ENCODE peak calls at places on chromosomes 7 and 10, in four cellular contexts. Y is lung, C is mammary epithelial cell, V is ascending aorta. R is an unnamed sample.
A peak's percentile ranks its signal among the peaks of the same experiment; 100 is the strongest.

GRCh38 chr7:22858640-22859561 is 36.3 kb upstream of the TOMM7 start:
- DNase-seq in Y (no peak), C (peak; percentile 98), V (peak; percentile 74), R (no peak)

GRCh38 chr7:44983742-44984477 is 5.1 kb upstream of the MYO1G start:
- DNase-seq in Y (no peak), C (no peak), V (no peak), R (no peak)

GRCh38 chr10:68871731-68872342 is 29.3 kb upstream of the DDX50 start:
- DNase-seq in Y (no peak), C (no peak), V (no peak), R (no peak)

GRCh38 chr7:139827042-139827441 is 2.0 kb upstream of the TBXAS1 start:
- DNase-seq in Y (no peak), C (no peak), V (no peak), R (no peak)

GRCh38 chr10:125757742-125758141 is 17.9 kb downstream of the MMP21 start:
- DNase-seq in Y (no peak), C (no peak), V (no peak), R (no peak)

GRCh38 chr7:1918063-1918645 is 248.1 kb downstream of the ELFN1 start:
- DNase-seq in Y (no peak), C (no peak), V (no peak), R (no peak)

GRCh38 chr7:130887182-130888016 is 153.4 kb upstream of the KLF14 start:
- DNase-seq in Y (no peak), C (peak; percentile 83), V (peak; percentile 64), R (no peak)

GRCh38 chr7:158885624-158886023 is 29.3 kb downstream of the DYNC2I1 start:
- DNase-seq in Y (no peak), C (no peak), V (no peak), R (no peak)

GRCh38 chr7:90661290-90662151 is 65.4 kb downstream of the CDK14 start:
- DNase-seq in Y (no peak), C (peak; percentile 53), V (no peak), R (no peak)

GRCh38 chr7:78020131-78020873 is 221.7 kb downstream of the PHTF2 start:
- DNase-seq in Y (peak; percentile 74), C (peak; percentile 60), V (peak; percentile 76), R (peak; percentile 63)

GRCh38 chr10:127881262-127881661 is 11.5 kb downstream of the CLRN3 start:
- DNase-seq in Y (peak; percentile 16), C (no peak), V (no peak), R (peak; percentile 77)

GRCh38 chr10:60753152-60753551 is 25.1 kb upstream of the CDK1 start:
- DNase-seq in Y (no peak), C (no peak), V (no peak), R (no peak)

GRCh38 chr7:24138366-24138765 is 145.6 kb upstream of the NPY start:
- DNase-seq in Y (no peak), C (no peak), V (no peak), R (no peak)

GRCh38 chr10:122463466-122464157 is 2.3 kb downstream of the HTRA1 start:
- DNase-seq in Y (no peak), C (no peak), V (peak; percentile 27), R (no peak)

GRCh38 chr7:143284591-143285453 is at the start of gene TMEM139:
- DNase-seq in Y (peak; percentile 63), C (no peak), V (no peak), R (peak; percentile 85)

GRCh38 chr7:157027568-157028527 is 17.4 kb upstream of the MNX1 start:
- DNase-seq in Y (no peak), C (peak; percentile 98), V (no peak), R (no peak)

GRCh38 chr10:7354330-7355047 is 56.3 kb downstream of the SFMBT2 start:
- DNase-seq in Y (no peak), C (peak; percentile 61), V (no peak), R (no peak)

DNA sequence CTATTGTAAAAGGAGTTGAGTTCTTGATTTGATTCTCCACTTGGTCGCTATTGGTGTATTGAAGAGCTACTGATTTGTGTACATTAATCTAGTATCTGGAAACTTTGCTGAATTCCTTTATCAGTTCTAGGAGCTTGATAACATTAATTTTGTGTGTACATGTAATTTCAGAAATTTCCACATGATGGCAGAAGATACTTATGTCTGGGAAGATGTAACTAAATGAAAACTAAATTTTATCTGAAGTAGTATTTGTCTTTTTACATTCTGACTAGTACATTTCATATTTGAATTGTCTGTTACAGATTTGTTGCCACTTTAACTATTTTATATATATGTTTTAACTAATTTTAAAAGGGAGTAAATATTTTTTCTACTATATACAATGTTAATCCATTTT is 27.6 kb downstream of the SDHAF3 start:
- DNase-seq in Y (no peak), C (peak; percentile 11), V (no peak), R (no peak)
- TF ChIP-seq CTCF in Y (peak; percentile 30), C (peak; percentile 50), V (no peak), R (peak; percentile 43)

DNA sequence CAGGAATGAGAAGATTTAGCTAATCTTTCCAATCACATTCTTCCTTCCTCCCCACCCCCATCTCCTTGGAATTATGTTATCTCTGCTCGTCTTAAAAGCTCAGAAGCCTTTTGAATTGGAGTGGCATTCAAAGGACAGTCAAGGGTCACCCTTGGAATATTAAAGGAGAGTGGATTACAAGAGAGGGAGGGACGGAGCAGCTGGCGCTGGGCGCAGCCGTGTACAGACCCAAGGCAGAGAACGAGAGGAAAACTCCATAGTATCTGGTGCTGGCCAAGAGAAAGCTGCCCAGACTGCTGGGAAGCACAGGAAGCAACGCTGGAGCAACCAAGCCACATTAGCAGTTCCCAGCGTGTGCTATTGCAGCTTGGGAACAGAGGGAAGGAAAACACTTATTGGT is 95.7 kb downstream of the POU6F2 start:
- DNase-seq in Y (no peak), C (no peak), V (no peak), R (no peak)
- H3K4me3 ChIP-seq in Y (no peak overlapping the region), C (no peak overlapping the region), V (no peak overlapping the region), R (no peak overlapping the region)

GRCh38 chr7:491958-492713 is 27.5 kb downstream of the PDGFA start:
- DNase-seq in Y (no peak), C (no peak), V (no peak), R (no peak)

GRCh38 chr7:491292-491957 is 28.2 kb downstream of the PDGFA start:
- DNase-seq in Y (no peak), C (no peak), V (no peak), R (no peak)

GRCh38 chr7:493661-494251 is 25.9 kb downstream of the PDGFA start:
- DNase-seq in Y (no peak), C (no peak), V (no peak), R (no peak)

GRCh38 chr7:494261-494687 is 25.4 kb downstream of the PDGFA start:
- DNase-seq in Y (no peak), C (no peak), V (no peak), R (no peak)

DNA sequence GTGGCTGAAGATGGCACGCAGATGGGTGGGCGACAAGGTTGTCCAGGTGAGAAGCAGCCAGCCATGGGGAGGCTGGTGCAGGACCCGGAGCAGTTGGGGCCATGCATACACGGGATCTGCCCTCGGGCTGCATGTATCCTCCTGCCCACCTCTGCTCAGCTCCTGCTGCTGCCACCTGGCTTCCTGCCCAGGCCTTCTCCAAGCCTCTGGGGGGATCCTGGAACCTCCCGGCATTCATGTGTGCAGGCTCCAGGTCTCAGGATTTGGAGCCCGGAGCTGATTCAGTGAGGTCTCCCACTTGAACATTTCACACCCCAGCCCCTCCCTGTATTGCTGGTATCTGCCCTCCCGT is 27.0 kb downstream of the PDGFA start:
- DNase-seq in Y (no peak), C (no peak), V (no peak), R (no peak)
- H3K4me1 ChIP-seq in Y (no peaks in the 10 kb centered on the region), C (peaks cover 42% of the 10 kb centered on the region), V (no peaks in the 10 kb centered on the region), R (no peaks in the 10 kb centered on the region)

GRCh38 chr7:64651632-64652165 is 14.2 kb upstream of the ZNF107 start:
- DNase-seq in Y (no peak), C (no peak), V (no peak), R (no peak)
- TF ChIP-seq CTCF in Y (no peak), C (no peak), V (no peak), R (no peak)

GRCh38 chr7:106216517-106217088 is 68.2 kb downstream of the NAMPT start:
- DNase-seq in Y (peak; percentile 62), C (peak; percentile 94), V (peak; percentile 87), R (peak; percentile 28)
- H3K4me3 ChIP-seq in Y (no peak overlapping the region), C (no peak overlapping the region), V (no peak overlapping the region), R (no peak overlapping the region)

GRCh38 chr10:95382174-95382573 is 91.4 kb upstream of the PDLIM1 start:
- DNase-seq in Y (no peak), C (no peak), V (no peak), R (no peak)
- H3K4me1 ChIP-seq in Y (no peaks in the 10 kb centered on the region), C (no peaks in the 10 kb centered on the region), V (peaks cover 28% of the 10 kb centered on the region), R (peaks cover 6% of the 10 kb centered on the region)

DNA sequence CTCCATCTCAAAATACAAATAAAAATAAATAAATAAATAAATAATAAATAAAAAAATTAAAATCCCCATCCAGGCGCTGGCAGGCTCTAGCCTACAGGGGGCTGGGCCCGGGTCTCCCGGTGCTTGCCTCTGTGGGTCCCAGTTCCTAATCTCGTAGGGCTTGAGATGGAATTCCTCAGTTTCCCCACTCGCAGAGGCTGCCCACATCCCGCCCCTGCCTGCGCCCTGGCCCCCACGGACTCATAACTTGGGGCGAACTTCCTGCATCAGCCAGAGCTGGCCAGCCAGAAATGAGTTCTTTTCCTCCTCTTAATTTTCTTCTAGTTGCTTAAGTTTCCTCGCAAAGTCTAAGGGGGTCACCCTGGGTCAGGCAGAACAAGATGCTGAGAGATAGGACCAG is 22.0 kb upstream of the SRRM3 start:
- DNase-seq in Y (no peak), C (no peak), V (no peak), R (no peak)
- TF ChIP-seq CTCF in Y (no peak), C (no peak), V (no peak), R (no peak)

GRCh38 chr7:150450491-150450992 is at the start of gene GIMAP8:
- DNase-seq in Y (peak; percentile 60), C (no peak), V (peak; percentile 76), R (peak; percentile 48)
- H3K4me3 ChIP-seq in Y (peak within 1 kb of the TSS; percentile 57), C (no peak within 1 kb of the TSS), V (no peak within 1 kb of the TSS), R (peak within 1 kb of the TSS; percentile 47)

GRCh38 chr7:37342170-37342569 is 106.5 kb downstream of the ELMO1 start:
- DNase-seq in Y (no peak), C (no peak), V (no peak), R (no peak)

GRCh38 chr7:37344886-37345579 is 103.6 kb downstream of the ELMO1 start:
- DNase-seq in Y (no peak), C (no peak), V (no peak), R (no peak)

GRCh38 chr7:37349979-37350590 is 98.6 kb downstream of the ELMO1 start:
- DNase-seq in Y (no peak), C (no peak), V (no peak), R (no peak)

GRCh38 chr7:37342665-37343471 is 105.8 kb downstream of the ELMO1 start:
- DNase-seq in Y (no peak), C (peak; percentile 12), V (peak; percentile 66), R (peak; percentile 51)

DNA sequence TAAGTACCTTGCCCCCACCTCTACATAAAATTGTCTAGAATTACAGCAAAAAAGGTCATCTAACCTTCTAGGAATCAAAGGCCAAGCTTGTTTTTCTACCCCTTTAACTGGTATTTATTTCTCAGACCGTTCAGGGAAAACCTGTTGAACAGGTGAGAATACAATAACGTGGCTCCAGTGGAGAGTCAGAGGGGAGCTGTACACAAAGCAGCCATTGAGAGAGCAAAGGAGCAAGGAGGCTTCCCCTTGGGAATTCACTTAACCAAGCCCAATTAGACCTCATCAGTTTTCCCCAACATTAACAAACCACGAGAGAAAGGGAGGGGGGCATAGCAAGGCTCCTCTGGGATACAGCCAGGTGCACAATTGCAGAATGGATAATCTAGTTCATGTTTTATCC is 101.9 kb downstream of the ELMO1 start:
- DNase-seq in Y (no peak), C (no peak), V (no peak), R (no peak)
- H3K4me1 ChIP-seq in Y (peaks cover 8% of the 10 kb centered on the region), C (no peaks in the 10 kb centered on the region), V (no peaks in the 10 kb centered on the region), R (no peaks in the 10 kb centered on the region)